ENCODE peak calls at places on chromosome 19, in four cellular contexts. One of them, this sample, is unnamed.

GRCh38 chr19:39157275-39157996 is 31.9 kb downstream of the PAK4 start:
- DNase-seq in T1000: no peak
- DNase-seq in AG09309: no peak
- DNase-seq in stimulated activated CD4-positive, alpha-beta T cell treated with anti-CD3 and anti-CD28 coated beads, Interleukin-4, amount 100 ng/mL, for 24 hours: no peak
- DNase-seq in this sample: peak; percentile 23

GRCh38 chr19:33376931-33377557 is 3.5 kb downstream of the CEBPG start:
- DNase-seq in T1000: no peak
- DNase-seq in AG09309: no peak
- DNase-seq in stimulated activated CD4-positive, alpha-beta T cell treated with anti-CD3 and anti-CD28 coated beads, Interleukin-4, amount 100 ng/mL, for 24 hours: no peak
- DNase-seq in this sample: peak; percentile 42

GRCh38 chr19:53808710-53809125 is 15.4 kb downstream of the NLRP12 start:
- DNase-seq in T1000: no peak
- DNase-seq in AG09309: no peak
- DNase-seq in stimulated activated CD4-positive, alpha-beta T cell treated with anti-CD3 and anti-CD28 coated beads, Interleukin-4, amount 100 ng/mL, for 24 hours: no peak
- DNase-seq in this sample: peak; percentile 47

GRCh38 chr19:29404951-29405727 is 120.7 kb upstream of the VSTM2B start:
- DNase-seq in T1000: no peak
- DNase-seq in AG09309: no peak
- DNase-seq in stimulated activated CD4-positive, alpha-beta T cell treated with anti-CD3 and anti-CD28 coated beads, Interleukin-4, amount 100 ng/mL, for 24 hours: no peak
- DNase-seq in this sample: no peak

GRCh38 chr19:45038931-45039893 is at the start of gene CLASRP:
- DNase-seq in T1000: peak; percentile 74
- DNase-seq in AG09309: peak; percentile 41
- DNase-seq in stimulated activated CD4-positive, alpha-beta T cell treated with anti-CD3 and anti-CD28 coated beads, Interleukin-4, amount 100 ng/mL, for 24 hours: peak; percentile 89
- DNase-seq in this sample: peak; percentile 85

GRCh38 chr19:51070334-51070886 is 5.5 kb upstream of the KLK13 start:
- DNase-seq in T1000: no peak
- DNase-seq in AG09309: no peak
- DNase-seq in stimulated activated CD4-positive, alpha-beta T cell treated with anti-CD3 and anti-CD28 coated beads, Interleukin-4, amount 100 ng/mL, for 24 hours: no peak
- DNase-seq in this sample: no peak

GRCh38 chr19:48997972-48998371 is 4.3 kb downstream of the RUVBL2 start:
- DNase-seq in T1000: no peak
- DNase-seq in AG09309: no peak
- DNase-seq in stimulated activated CD4-positive, alpha-beta T cell treated with anti-CD3 and anti-CD28 coated beads, Interleukin-4, amount 100 ng/mL, for 24 hours: peak; percentile 55
- DNase-seq in this sample: peak; percentile 47

GRCh38 chr19:46951236-46951986 is 68.2 kb upstream of the NPAS1 start:
- DNase-seq in T1000: peak; percentile 72
- DNase-seq in AG09309: no peak
- DNase-seq in stimulated activated CD4-positive, alpha-beta T cell treated with anti-CD3 and anti-CD28 coated beads, Interleukin-4, amount 100 ng/mL, for 24 hours: peak; percentile 46
- DNase-seq in this sample: no peak

GRCh38 chr19:48480476-48481190 is 11.5 kb downstream of the CYTH2 start:
- DNase-seq in T1000: no peak
- DNase-seq in AG09309: no peak
- DNase-seq in stimulated activated CD4-positive, alpha-beta T cell treated with anti-CD3 and anti-CD28 coated beads, Interleukin-4, amount 100 ng/mL, for 24 hours: peak; percentile 53
- DNase-seq in this sample: peak; percentile 52

GRCh38 chr19:40139533-40140287 is 49.0 kb upstream of the ZNF780A start:
- DNase-seq in T1000: no peak
- DNase-seq in AG09309: peak; percentile 8
- DNase-seq in stimulated activated CD4-positive, alpha-beta T cell treated with anti-CD3 and anti-CD28 coated beads, Interleukin-4, amount 100 ng/mL, for 24 hours: peak; percentile 25
- DNase-seq in this sample: peak; percentile 50

GRCh38 chr19:4695224-4695731 is 25.1 kb upstream of the MYDGF start:
- DNase-seq in T1000: no peak
- DNase-seq in AG09309: no peak
- DNase-seq in stimulated activated CD4-positive, alpha-beta T cell treated with anti-CD3 and anti-CD28 coated beads, Interleukin-4, amount 100 ng/mL, for 24 hours: no peak
- DNase-seq in this sample: no peak

GRCh38 chr19:10808937-10809655 is 26.9 kb downstream of the TMED1 start:
- DNase-seq in T1000: peak; percentile 24
- DNase-seq in AG09309: peak; percentile 5
- DNase-seq in stimulated activated CD4-positive, alpha-beta T cell treated with anti-CD3 and anti-CD28 coated beads, Interleukin-4, amount 100 ng/mL, for 24 hours: peak; percentile 24
- DNase-seq in this sample: no peak

GRCh38 chr19:6800991-6801396 is 28.5 kb downstream of the VAV1 start:
- DNase-seq in T1000: no peak
- DNase-seq in AG09309: peak; percentile 7
- DNase-seq in stimulated activated CD4-positive, alpha-beta T cell treated with anti-CD3 and anti-CD28 coated beads, Interleukin-4, amount 100 ng/mL, for 24 hours: no peak
- DNase-seq in this sample: peak; percentile 15

GRCh38 chr19:49042177-49042576 is 1.5 kb upstream of the CGB5 start:
- DNase-seq in T1000: no peak
- DNase-seq in AG09309: no peak
- DNase-seq in stimulated activated CD4-positive, alpha-beta T cell treated with anti-CD3 and anti-CD28 coated beads, Interleukin-4, amount 100 ng/mL, for 24 hours: no peak
- DNase-seq in this sample: no peak

GRCh38 chr19:16429066-16429758 is 42.6 kb downstream of the EPS15L1 start:
- DNase-seq in T1000: no peak
- DNase-seq in AG09309: no peak
- DNase-seq in stimulated activated CD4-positive, alpha-beta T cell treated with anti-CD3 and anti-CD28 coated beads, Interleukin-4, amount 100 ng/mL, for 24 hours: no peak
- DNase-seq in this sample: peak; percentile 21

GRCh38 chr19:41323023-41323422 is 13.1 kb downstream of the CCDC97 start:
- DNase-seq in T1000: peak; percentile 45
- DNase-seq in AG09309: no peak
- DNase-seq in stimulated activated CD4-positive, alpha-beta T cell treated with anti-CD3 and anti-CD28 coated beads, Interleukin-4, amount 100 ng/mL, for 24 hours: no peak
- DNase-seq in this sample: peak; percentile 82

GRCh38 chr19:16262618-16263017 is 62.0 kb upstream of the KLF2 start:
- DNase-seq in T1000: no peak
- DNase-seq in AG09309: no peak
- DNase-seq in stimulated activated CD4-positive, alpha-beta T cell treated with anti-CD3 and anti-CD28 coated beads, Interleukin-4, amount 100 ng/mL, for 24 hours: no peak
- DNase-seq in this sample: peak; percentile 40

GRCh38 chr19:30340724-30341595 is 31.2 kb upstream of the ZNF536 start:
- DNase-seq in T1000: no peak
- DNase-seq in AG09309: no peak
- DNase-seq in stimulated activated CD4-positive, alpha-beta T cell treated with anti-CD3 and anti-CD28 coated beads, Interleukin-4, amount 100 ng/mL, for 24 hours: no peak
- DNase-seq in this sample: no peak

GRCh38 chr19:10625003-10625761 is at the start of gene SLC44A2:
- DNase-seq in T1000: no peak
- DNase-seq in AG09309: no peak
- DNase-seq in stimulated activated CD4-positive, alpha-beta T cell treated with anti-CD3 and anti-CD28 coated beads, Interleukin-4, amount 100 ng/mL, for 24 hours: no peak
- DNase-seq in this sample: peak; percentile 41

GRCh38 chr19:42244452-42245220 is 2.2 kb upstream of the GSK3A start:
- DNase-seq in T1000: peak; percentile 73
- DNase-seq in AG09309: peak; percentile 57
- DNase-seq in stimulated activated CD4-positive, alpha-beta T cell treated with anti-CD3 and anti-CD28 coated beads, Interleukin-4, amount 100 ng/mL, for 24 hours: peak; percentile 93
- DNase-seq in this sample: peak; percentile 96

GRCh38 chr19:11530432-11530831 is 1.5 kb upstream of the ECSIT start:
- DNase-seq in T1000: peak; percentile 44
- DNase-seq in AG09309: no peak
- DNase-seq in stimulated activated CD4-positive, alpha-beta T cell treated with anti-CD3 and anti-CD28 coated beads, Interleukin-4, amount 100 ng/mL, for 24 hours: peak; percentile 40
- DNase-seq in this sample: peak; percentile 84

GRCh38 chr19:39704181-39705044 is at the start of gene LGALS14:
- DNase-seq in T1000: no peak
- DNase-seq in AG09309: no peak
- DNase-seq in stimulated activated CD4-positive, alpha-beta T cell treated with anti-CD3 and anti-CD28 coated beads, Interleukin-4, amount 100 ng/mL, for 24 hours: peak; percentile 24
- DNase-seq in this sample: no peak

GRCh38 chr19:21117041-21117907 is 24.6 kb upstream of the ZNF431 start:
- DNase-seq in T1000: no peak
- DNase-seq in AG09309: no peak
- DNase-seq in stimulated activated CD4-positive, alpha-beta T cell treated with anti-CD3 and anti-CD28 coated beads, Interleukin-4, amount 100 ng/mL, for 24 hours: no peak
- DNase-seq in this sample: no peak

GRCh38 chr19:33683881-33684549 is 62.3 kb downstream of the CHST8 start:
- DNase-seq in T1000: no peak
- DNase-seq in AG09309: no peak
- DNase-seq in stimulated activated CD4-positive, alpha-beta T cell treated with anti-CD3 and anti-CD28 coated beads, Interleukin-4, amount 100 ng/mL, for 24 hours: no peak
- DNase-seq in this sample: peak; percentile 25

GRCh38 chr19:20278342-20278741 is 111.3 kb downstream of the ZNF486 start:
- DNase-seq in T1000: no peak
- DNase-seq in AG09309: no peak
- DNase-seq in stimulated activated CD4-positive, alpha-beta T cell treated with anti-CD3 and anti-CD28 coated beads, Interleukin-4, amount 100 ng/mL, for 24 hours: no peak
- DNase-seq in this sample: no peak

GRCh38 chr19:23070353-23070781 is 46.5 kb upstream of the ZNF730 start:
- DNase-seq in T1000: no peak
- DNase-seq in AG09309: no peak
- DNase-seq in stimulated activated CD4-positive, alpha-beta T cell treated with anti-CD3 and anti-CD28 coated beads, Interleukin-4, amount 100 ng/mL, for 24 hours: no peak
- DNase-seq in this sample: no peak

GRCh38 chr19:14494910-14495677 is 833 bp downstream of the GIPC1 start:
- DNase-seq in T1000: no peak
- DNase-seq in AG09309: no peak
- DNase-seq in stimulated activated CD4-positive, alpha-beta T cell treated with anti-CD3 and anti-CD28 coated beads, Interleukin-4, amount 100 ng/mL, for 24 hours: no peak
- DNase-seq in this sample: no peak

GRCh38 chr19:8120636-8121480 is 28.5 kb downstream of the FBN3 start:
- DNase-seq in T1000: no peak
- DNase-seq in AG09309: no peak
- DNase-seq in stimulated activated CD4-positive, alpha-beta T cell treated with anti-CD3 and anti-CD28 coated beads, Interleukin-4, amount 100 ng/mL, for 24 hours: no peak
- DNase-seq in this sample: no peak

GRCh38 chr19:55257461-55258411 is 1.1 kb downstream of the PPP6R1 start:
- DNase-seq in T1000: no peak
- DNase-seq in AG09309: no peak
- DNase-seq in stimulated activated CD4-positive, alpha-beta T cell treated with anti-CD3 and anti-CD28 coated beads, Interleukin-4, amount 100 ng/mL, for 24 hours: peak; percentile 34
- DNase-seq in this sample: peak; percentile 15

GRCh38 chr19:3450796-3451411 is 29.4 kb downstream of the SMIM24 start:
- DNase-seq in T1000: peak; percentile 83
- DNase-seq in AG09309: peak; percentile 98
- DNase-seq in stimulated activated CD4-positive, alpha-beta T cell treated with anti-CD3 and anti-CD28 coated beads, Interleukin-4, amount 100 ng/mL, for 24 hours: no peak
- DNase-seq in this sample: peak; percentile 99

GRCh38 chr19:11174336-11174735 is 18.8 kb upstream of the SPC24 start:
- DNase-seq in T1000: no peak
- DNase-seq in AG09309: no peak
- DNase-seq in stimulated activated CD4-positive, alpha-beta T cell treated with anti-CD3 and anti-CD28 coated beads, Interleukin-4, amount 100 ng/mL, for 24 hours: no peak
- DNase-seq in this sample: no peak

GRCh38 chr19:5801796-5802616 is 2.9 kb upstream of the NRTN start:
- DNase-seq in T1000: no peak
- DNase-seq in AG09309: no peak
- DNase-seq in stimulated activated CD4-positive, alpha-beta T cell treated with anti-CD3 and anti-CD28 coated beads, Interleukin-4, amount 100 ng/mL, for 24 hours: no peak
- DNase-seq in this sample: no peak

GRCh38 chr19:9793051-9793591 is 24.6 kb upstream of the ZNF846 start:
- DNase-seq in T1000: peak; percentile 61
- DNase-seq in AG09309: no peak
- DNase-seq in stimulated activated CD4-positive, alpha-beta T cell treated with anti-CD3 and anti-CD28 coated beads, Interleukin-4, amount 100 ng/mL, for 24 hours: peak; percentile 64
- DNase-seq in this sample: no peak

GRCh38 chr19:55210120-55210493 is 806 bp upstream of the PTPRH start:
- DNase-seq in T1000: peak; percentile 36
- DNase-seq in AG09309: peak; percentile 94
- DNase-seq in stimulated activated CD4-positive, alpha-beta T cell treated with anti-CD3 and anti-CD28 coated beads, Interleukin-4, amount 100 ng/mL, for 24 hours: no peak
- DNase-seq in this sample: peak; percentile 78

This sample was measured in endothelial cell of umbilical vein.